ENCODE peak calls at places on chromosome 15, in six cellular contexts. Q is neural progenitor cell, D is hepatocyte, F is GM23338, M is PC-3, R is HCT116. T is an unnamed sample. For H4K20me1, the result is how much of the 10 kb centered on the place peaks cover.

GRCh38 chr15:34753236-34753894 is 1.4 kb downstream of the GJD2 start:
- DNase-seq in Q (peak), D (peak), F (peak), M (peak), R (no peak), T (no peak)

GRCh38 chr15:63490345-63491034 is 13.9 kb upstream of the USP3 start:
- DNase-seq in Q (no peak), D (no peak), F (no peak), M (no peak), R (no peak), T (no peak)

GRCh38 chr15:82530006-82530405 is 10.3 kb downstream of the RPS17 start:
- DNase-seq in Q (no peak), D (no peak), F (no peak), M (no peak), R (no peak), T (no peak)

GRCh38 chr15:45126535-45127158 is 3.0 kb downstream of the DUOXA1 start:
- DNase-seq in Q (peak), D (no peak), F (peak), M (peak), R (peak), T (peak)

GRCh38 chr15:48798319-48798718 is 12.6 kb downstream of the CEP152 start:
- DNase-seq in Q (peak), D (no peak), F (peak), M (no peak), R (no peak), T (no peak)

GRCh38 chr15:90232196-90232595 is 1.5 kb downstream of the CIB1 start:
- DNase-seq in Q (no peak), D (no peak), F (no peak), M (peak), R (no peak), T (no peak)

GRCh38 chr15:29822685-29823459 is 604 bp upstream of the TJP1 start:
- DNase-seq in Q (peak), D (peak), F (peak), M (peak), R (peak), T (peak)

GRCh38 chr15:99181544-99181943 is 67.8 kb downstream of the TTC23 start:
- DNase-seq in Q (no peak), D (no peak), F (peak), M (no peak), R (no peak), T (no peak)

GRCh38 chr15:91942676-91943417 is 89.3 kb downstream of the SLCO3A1 start:
- DNase-seq in Q (no peak), D (peak), F (no peak), M (peak), R (peak), T (peak)

GRCh38 chr15:72078887-72079286 is 39.1 kb downstream of the MYO9A start:
- DNase-seq in Q (no peak), D (no peak), F (no peak), M (no peak), R (no peak), T (no peak)

GRCh38 chr15:57146394-57147140 is 228.1 kb downstream of the TCF12 start:
- DNase-seq in Q (peak), D (peak), F (peak), M (peak), R (peak), T (peak)

GRCh38 chr15:47812436-47813109 is 95.3 kb downstream of the SEMA6D start:
- DNase-seq in Q (no peak), D (peak), F (no peak), M (peak), R (no peak), T (peak)

GRCh38 chr15:33074942-33075341 is 119.6 kb downstream of the FMN1 start:
- DNase-seq in Q (no peak), D (no peak), F (peak), M (peak), R (no peak), T (peak)

GRCh38 chr15:88631464-88632028 is 7.3 kb upstream of the ISG20 start:
- DNase-seq in Q (no peak), D (no peak), F (no peak), M (no peak), R (no peak), T (no peak)

GRCh38 chr15:72106068-72106467 is 11.9 kb downstream of the MYO9A start:
- DNase-seq in Q (no peak), D (no peak), F (no peak), M (no peak), R (no peak), T (no peak)

GRCh38 chr15:89542369-89542768 is 32.9 kb upstream of the TICRR start:
- DNase-seq in Q (no peak), D (no peak), F (no peak), M (no peak), R (no peak), T (no peak)

GRCh38 chr15:63405683-63406456 is 24.2 kb upstream of the CA12 start:
- DNase-seq in Q (no peak), D (no peak), F (no peak), M (no peak), R (no peak), T (no peak)

GRCh38 chr15:36988947-36989346 is 111.4 kb downstream of the MEIS2 start:
- DNase-seq in Q (no peak), D (no peak), F (no peak), M (no peak), R (no peak), T (no peak)

GRCh38 chr15:35168464-35168863 is 83.4 kb upstream of the NANOGP8 start:
- DNase-seq in Q (no peak), D (no peak), F (no peak), M (peak), R (no peak), T (no peak)

GRCh38 chr15:70604671-70605070 is 158.7 kb downstream of the UACA start:
- DNase-seq in Q (peak), D (peak), F (peak), M (peak), R (no peak), T (no peak)

GRCh38 chr15:70597945-70598344 is 165.4 kb downstream of the UACA start:
- DNase-seq in Q (no peak), D (no peak), F (no peak), M (no peak), R (no peak), T (no peak)

GRCh38 chr15:70602281-70602680 is 161.1 kb downstream of the UACA start:
- DNase-seq in Q (no peak), D (no peak), F (no peak), M (no peak), R (no peak), T (no peak)

GRCh38 chr15:70605606-70606410 is 157.6 kb downstream of the UACA start:
- DNase-seq in Q (peak), D (peak), F (peak), M (peak), R (no peak), T (no peak)

GRCh38 chr15:70602834-70603560 is 160.4 kb downstream of the UACA start:
- DNase-seq in Q (no peak), D (no peak), F (no peak), M (no peak), R (no peak), T (no peak)
- H4K20me1 ChIP-seq in Q (under half), D (under half), F (under half), M (under half), R (under half), T (under half)

GRCh38 chr15:68416158-68416535 is 15.8 kb downstream of the ITGA11 start:
- DNase-seq in Q (no peak), D (no peak), F (no peak), M (no peak), R (no peak), T (no peak)

GRCh38 chr15:68413363-68414255 is 18.4 kb downstream of the ITGA11 start:
- DNase-seq in Q (no peak), D (no peak), F (no peak), M (no peak), R (no peak), T (no peak)

GRCh38 chr15:68415061-68415460 is 16.9 kb downstream of the ITGA11 start:
- DNase-seq in Q (no peak), D (no peak), F (no peak), M (no peak), R (no peak), T (no peak)

GRCh38 chr15:68415501-68416157 is 16.3 kb downstream of the ITGA11 start:
- DNase-seq in Q (no peak), D (no peak), F (no peak), M (no peak), R (no peak), T (no peak)

GRCh38 chr15:68414591-68414990 is 17.4 kb downstream of the ITGA11 start:
- DNase-seq in Q (no peak), D (no peak), F (no peak), M (no peak), R (no peak), T (no peak)
- TF ChIP-seq EZH2phosphoT487 in Q (no peak), D (no peak), F (no peak), M (no peak), R (no peak), T (no peak)

GRCh38 chr15:76293361-76293760 is 17.9 kb downstream of the ETFA start:
- DNase-seq in Q (no peak), D (no peak), F (no peak), M (peak), R (no peak), T (no peak)

GRCh38 chr15:76296849-76297248 is 14.4 kb downstream of the ETFA start:
- DNase-seq in Q (no peak), D (no peak), F (no peak), M (no peak), R (no peak), T (no peak)

GRCh38 chr15:76303909-76304308 is 7.4 kb downstream of the ETFA start:
- DNase-seq in Q (no peak), D (no peak), F (no peak), M (no peak), R (no peak), T (no peak)

GRCh38 chr15:76299786-76300185 is 11.5 kb downstream of the ETFA start:
- DNase-seq in Q (no peak), D (no peak), F (no peak), M (no peak), R (no peak), T (no peak)

GRCh38 chr15:76298986-76299385 is 12.3 kb downstream of the ETFA start:
- DNase-seq in Q (no peak), D (peak), F (no peak), M (no peak), R (no peak), T (no peak)
- H4K20me1 ChIP-seq in Q (under half), D (half or more), F (under half), M (under half), R (under half), T (under half)

GRCh38 chr15:67563092-67563491 is 20.6 kb downstream of the MAP2K5 start:
- DNase-seq in Q (no peak), D (no peak), F (no peak), M (no peak), R (no peak), T (no peak)
- TF ChIP-seq EZH2phosphoT487 in Q (no peak), D (no peak), F (no peak), M (no peak), R (no peak), T (no peak)

DNA sequence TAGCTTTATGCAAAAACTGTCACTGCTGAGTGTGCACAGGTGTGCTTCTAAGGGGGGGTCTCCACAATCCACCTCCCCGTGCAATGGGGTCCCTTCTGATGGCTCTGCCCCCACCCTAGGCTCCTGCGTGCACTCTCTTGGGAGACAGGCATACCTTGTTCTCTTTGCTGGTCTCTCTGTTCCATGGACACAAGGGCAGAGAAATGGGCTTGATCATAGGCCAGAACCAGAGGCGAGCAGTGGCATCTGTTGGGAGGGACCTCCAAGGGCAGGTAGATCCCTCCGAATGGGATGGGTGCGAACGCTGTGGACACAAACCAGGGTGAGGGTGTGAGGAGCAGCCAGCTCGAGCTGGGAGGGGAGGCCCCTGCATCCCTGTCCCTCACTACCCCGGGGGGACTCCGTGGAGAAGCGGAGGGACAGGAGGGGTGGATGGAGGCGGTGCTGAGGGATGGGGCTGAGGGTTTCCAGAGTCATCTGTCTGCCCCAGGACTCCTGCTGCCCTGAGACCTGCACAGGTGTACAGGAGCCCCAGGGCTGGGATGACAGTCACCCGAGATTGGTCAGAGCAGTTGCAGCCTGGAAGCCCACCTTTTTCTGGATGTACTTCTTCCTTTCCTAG is 175.0 kb downstream of the KLF13 start:
- DNase-seq in Q (no peak), D (no peak), F (no peak), M (no peak), R (no peak), T (no peak)
- H4K20me1 ChIP-seq in Q (under half), D (under half), F (under half), M (under half), R (under half), T (under half)

GRCh38 chr15:74313889-74314288 is 53.6 kb downstream of the CYP11A1 start:
- DNase-seq in Q (no peak), D (no peak), F (no peak), M (no peak), R (no peak), T (no peak)

GRCh38 chr15:74314897-74315438 is 52.5 kb downstream of the CYP11A1 start:
- DNase-seq in Q (no peak), D (no peak), F (no peak), M (no peak), R (no peak), T (no peak)

GRCh38 chr15:74308643-74308945 is 58.9 kb downstream of the CYP11A1 start:
- DNase-seq in Q (no peak), D (no peak), F (no peak), M (no peak), R (no peak), T (no peak)

GRCh38 chr15:74312445-74313007 is 54.9 kb downstream of the CYP11A1 start:
- DNase-seq in Q (no peak), D (no peak), F (no peak), M (no peak), R (no peak), T (no peak)

GRCh38 chr15:74311734-74312444 is 55.6 kb downstream of the CYP11A1 start:
- DNase-seq in Q (peak), D (peak), F (peak), M (peak), R (peak), T (peak)
- TF ChIP-seq EZH2phosphoT487 in Q (no peak), D (no peak), F (no peak), M (no peak), R (no peak), T (no peak)